ENCODE peak calls at places on chromosomes 3 and 15, in nine cellular contexts. A is H9; B is heart left ventricle; J is mesothelial cell of epicardium; E is tibial nerve; U is GM20000; F is stimulated activated CD4-positive, alpha-beta T cell treated with anti-CD3 and anti-CD28 coated beads, Interleukin-1b, Interleukin-23, amount 100 ng/mL, for 24 hours; R is endothelial cell; S is left ventricle myocardium inferior. X is an unnamed sample.

GRCh38 chr3:167406876-167407492 is 26.9 kb upstream of the ZBBX start:
- DNase-seq in A (peak; percentile 68), F (no peak), B (peak; percentile 14), U (peak; percentile 7), S (no peak), E (no peak), R (peak; percentile 56), J (peak; percentile 19), X (peak; percentile 78)

GRCh38 chr3:18415836-18416235 is 9.3 kb downstream of the SATB1 start:
- DNase-seq in S (no peak), A (no peak), R (no peak), J (no peak), E (no peak), F (no peak), B (no peak), U (no peak), X (no peak)

GRCh38 chr3:74643636-74644035 is 29.2 kb upstream of the CNTN3 start:
- DNase-seq in A (no peak), F (no peak), S (peak; percentile 66), U (no peak), R (peak; percentile 44), E (no peak), B (peak; percentile 63), J (no peak), X (no peak)

GRCh38 chr3:37955918-37956317 is 34.7 kb upstream of the VILL start:
- DNase-seq in E (no peak), A (no peak), S (no peak), J (no peak), F (no peak), R (no peak), B (no peak), U (no peak), X (no peak)

GRCh38 chr15:73754461-73754860 is 1.3 kb upstream of the INSYN1 start:
- DNase-seq in S (no peak), B (no peak), R (no peak), J (no peak), A (no peak), U (no peak), F (no peak), E (no peak), X (no peak)

GRCh38 chr15:35481992-35482391 is 64.0 kb downstream of the DPH6 start:
- DNase-seq in B (no peak), F (no peak), R (no peak), E (no peak), S (no peak), A (peak; percentile 33), U (no peak), J (no peak), X (peak; percentile 93)

GRCh38 chr15:57156210-57156887 is 220.0 kb upstream of the CGNL1 start:
- DNase-seq in S (no peak), J (no peak), E (no peak), F (no peak), U (no peak), R (no peak), B (no peak), A (no peak), X (no peak)

GRCh38 chr15:85405467-85405866 is 25.1 kb downstream of the AKAP13 start:
- DNase-seq in F (no peak), J (no peak), R (no peak), A (no peak), S (no peak), B (no peak), E (no peak), U (no peak), X (no peak)

GRCh38 chr15:85133709-85134108 is 152.1 kb downstream of the PDE8A start:
- DNase-seq in U (no peak), R (no peak), B (no peak), F (no peak), J (no peak), A (no peak), S (no peak), E (no peak), X (no peak)